ENCODE peak calls at places on chromosomes 11 and 22, in four cellular contexts. S is amniotic stem cell; O is activated CD4-positive, alpha-beta T cell treated with anti-CD3 and anti-CD28 coated beads, Interleukin-2, amount 50 U/mL, for 4 hours; V is T-helper 17 cell. D is an unnamed sample.

GRCh38 chr22:44702479-44703219 is 645 bp downstream of the PRR5 start:
- DNase-seq in O (peak; percentile 19), V (no peak), S (no peak), D (no peak)

GRCh38 chr11:68994161-68994890 is 13.5 kb upstream of the MRGPRD start:
- DNase-seq in S (no peak), O (no peak), V (no peak), D (no peak)

GRCh38 chr22:47067911-47068654 is 305.6 kb downstream of the TBC1D22A start:
- DNase-seq in S (no peak), V (no peak), O (no peak), D (no peak)

GRCh38 chr11:69638941-69639681 is 1.8 kb upstream of the CCND1 start:
- DNase-seq in S (peak; percentile 97), O (no peak), V (no peak), D (peak; percentile 90)

GRCh38 chr22:39724390-39724789 is 153.8 kb downstream of the CACNA1I start:
- DNase-seq in S (no peak), V (no peak), O (no peak), D (no peak)

GRCh38 chr11:47071341-47071740 is 105.3 kb downstream of the ARFGAP2 start:
- DNase-seq in S (no peak), V (no peak), O (no peak), D (no peak)

GRCh38 chr22:29702025-29702930 is 17.5 kb upstream of the CABP7 start:
- DNase-seq in V (no peak), O (no peak), S (no peak), D (no peak)

GRCh38 chr11:58394195-58394594 is 12.5 kb downstream of the OR5B3 start:
- DNase-seq in O (no peak), V (no peak), S (no peak), D (no peak)